ENCODE peak calls at places on chromosomes 6 and 20, in five cellular contexts. Y, R, I, Z and G are unnamed samples.

GRCh38 chr6:158620963-158621693 is 23.4 kb downstream of the DYNLT1 start:
- DNase-seq in Y (no peak), R (no peak), I (no peak), Z (no peak), G (no peak)

GRCh38 chr20:58235010-58235409 is 6.6 kb upstream of the ANKRD60 start:
- DNase-seq in Y (no peak), R (no peak), I (no peak), Z (no peak), G (no peak)

GRCh38 chr6:89799111-89799510 is 20.5 kb downstream of the MDN1 start:
- DNase-seq in Y (no peak), R (no peak), I (no peak), Z (no peak), G (no peak)

GRCh38 chr6:52663120-52663934 is 7.6 kb upstream of the TMEM14A start:
- DNase-seq in Y (peak; percentile 77), R (peak; percentile 69), I (peak; percentile 66), Z (peak; percentile 61), G (peak; percentile 59)

GRCh38 chr6:137904822-137905617 is 38.0 kb downstream of the TNFAIP3 start:
- DNase-seq in Y (no peak), R (no peak), I (no peak), Z (no peak), G (no peak)

GRCh38 chr6:34234667-34235604 is 1.7 kb upstream of the HMGA1 start:
- DNase-seq in Y (no peak), R (no peak), I (no peak), Z (peak; percentile 89), G (no peak)

GRCh38 chr6:18405477-18406293 is 18.5 kb downstream of the RNF144B start:
- DNase-seq in Y (no peak), R (peak; percentile 60), I (no peak), Z (no peak), G (no peak)

GRCh38 chr6:62285612-62286469 is at the start of gene KHDRBS2:
- DNase-seq in Y (peak; percentile 3), R (peak; percentile 24), I (peak; percentile 31), Z (no peak), G (no peak)

GRCh38 chr6:166305562-166306117 is 2.6 kb downstream of the PRR18 start:
- DNase-seq in Y (no peak), R (no peak), I (no peak), Z (no peak), G (no peak)

GRCh38 chr6:166308769-166309589 is 787 bp upstream of the PRR18 start:
- DNase-seq in Y (peak; percentile 36), R (no peak), I (no peak), Z (no peak), G (no peak)

GRCh38 chr6:166307981-166308768 is at the start of gene PRR18:
- DNase-seq in Y (no peak), R (no peak), I (peak; percentile 42), Z (no peak), G (no peak)

GRCh38 chr6:166306378-166307081 is 1.7 kb downstream of the PRR18 start:
- DNase-seq in Y (peak; percentile 59), R (no peak), I (no peak), Z (no peak), G (no peak)

GRCh38 chr6:166307082-166307980 is 861 bp downstream of the PRR18 start:
- DNase-seq in Y (no peak), R (no peak), I (no peak), Z (no peak), G (no peak)
- TF ChIP-seq REST in Y (no peak), R (no peak), I (no peak), Z (no peak), G (no peak)

GRCh38 chr6:165985926-165986646 is 181.6 kb downstream of the TBXT start:
- DNase-seq in Y (no peak), R (peak; percentile 80), I (no peak), Z (no peak), G (no peak)
- H3K4me3 ChIP-seq in Y (no peak overlapping the region), R (peak overlapping the region; percentile 89), I (no peak overlapping the region), Z (no peak overlapping the region), G (no peak overlapping the region)

DNA sequence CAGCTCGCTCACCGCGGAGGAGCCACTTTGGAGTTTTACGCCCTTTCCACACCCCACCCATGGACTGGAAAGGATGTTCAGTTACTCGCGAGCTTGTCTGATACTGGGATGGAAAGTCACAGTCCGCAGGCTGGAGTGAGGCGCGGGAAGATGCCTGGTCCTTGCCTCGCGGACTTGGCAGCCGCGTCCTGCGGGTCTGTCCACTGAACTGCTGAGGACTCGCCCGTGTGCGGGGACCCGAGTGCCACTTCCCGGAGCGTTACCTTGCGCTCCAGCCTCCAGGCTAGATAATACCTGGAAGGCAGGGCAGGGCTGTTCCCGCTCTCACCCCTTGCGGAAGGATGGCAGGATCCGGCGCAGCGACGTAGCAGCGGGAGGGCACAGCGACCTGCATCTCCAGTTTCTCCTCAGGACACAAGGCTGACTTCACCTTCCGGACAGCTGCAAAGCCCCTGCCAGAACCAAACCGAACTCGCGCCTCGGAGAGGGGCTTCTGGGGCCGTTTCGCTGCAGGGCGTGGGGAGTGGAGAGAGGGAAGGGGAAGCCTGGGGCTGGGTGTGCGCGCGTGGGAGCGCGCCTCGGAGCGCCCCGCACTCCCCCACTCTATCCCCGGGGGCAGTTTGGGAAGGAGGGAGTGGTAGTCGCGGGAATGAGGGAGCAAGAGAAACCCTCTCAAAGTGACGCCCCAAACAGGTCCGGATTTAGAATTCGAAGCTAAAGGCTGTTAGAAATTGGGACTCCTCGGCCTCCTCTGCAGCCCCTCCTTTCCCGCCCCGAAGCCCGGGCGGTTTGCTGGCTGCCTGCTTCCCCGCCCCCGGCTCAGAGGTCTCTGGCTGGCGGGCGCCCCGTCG is at the start of gene KCNQ5:
- DNase-seq in Y (no peak), R (peak; percentile 11), I (no peak), Z (peak; percentile 47), G (no peak)
- TF ChIP-seq CEBPB in Y (no peak), R (no peak), I (no peak), Z (no peak), G (no peak)

GRCh38 chr6:12528171-12528570 is 188.4 kb upstream of the PHACTR1 start:
- DNase-seq in Y (no peak), R (no peak), I (no peak), Z (no peak), G (no peak)
- TF ChIP-seq REST in Y (no peak), R (no peak), I (no peak), Z (no peak), G (no peak)